ENCODE peak calls at places on chromosomes 11 and 22, in eight cellular contexts. One of them, this sample, is unnamed.

GRCh38 chr11:75919525-75919924 is 104.5 kb downstream of the UVRAG start:
- DNase-seq in cardiac muscle cell: no peak
- DNase-seq in foreskin fibroblast: no peak
- DNase-seq in stomach: no peak
- DNase-seq in neural progenitor cell: no peak
- DNase-seq in lower leg skin: no peak
- DNase-seq in dorsolateral prefrontal cortex: no peak
- DNase-seq in AG09309: no peak
- DNase-seq in this sample: no peak

GRCh38 chr11:122207505-122207904 is 91.5 kb upstream of the BLID start:
- DNase-seq in dorsolateral prefrontal cortex: no peak
- DNase-seq in neural progenitor cell: no peak
- DNase-seq in AG09309: no peak
- DNase-seq in lower leg skin: no peak
- DNase-seq in foreskin fibroblast: no peak
- DNase-seq in stomach: no peak
- DNase-seq in cardiac muscle cell: no peak
- DNase-seq in this sample: no peak

GRCh38 chr22:32723632-32724031 is 77.9 kb upstream of the TIMP3 start:
- DNase-seq in dorsolateral prefrontal cortex: peak; percentile 14
- DNase-seq in neural progenitor cell: no peak
- DNase-seq in stomach: peak; percentile 34
- DNase-seq in foreskin fibroblast: peak; percentile 86
- DNase-seq in AG09309: peak; percentile 80
- DNase-seq in lower leg skin: peak; percentile 94
- DNase-seq in cardiac muscle cell: no peak
- DNase-seq in this sample: peak; percentile 99

GRCh38 chr11:69575296-69576068 is 65.5 kb upstream of the CCND1 start:
- DNase-seq in foreskin fibroblast: no peak
- DNase-seq in cardiac muscle cell: no peak
- DNase-seq in AG09309: no peak
- DNase-seq in neural progenitor cell: no peak
- DNase-seq in lower leg skin: no peak
- DNase-seq in stomach: no peak
- DNase-seq in dorsolateral prefrontal cortex: no peak
- DNase-seq in this sample: no peak

GRCh38 chr22:22093743-22094142 is 111.2 kb upstream of the TOP3B start:
- DNase-seq in stomach: no peak
- DNase-seq in foreskin fibroblast: no peak
- DNase-seq in dorsolateral prefrontal cortex: no peak
- DNase-seq in AG09309: no peak
- DNase-seq in neural progenitor cell: no peak
- DNase-seq in lower leg skin: no peak
- DNase-seq in cardiac muscle cell: no peak
- DNase-seq in this sample: no peak

GRCh38 chr22:19962909-19963806 is 21.5 kb upstream of the TXNRD2 start:
- DNase-seq in cardiac muscle cell: no peak
- DNase-seq in dorsolateral prefrontal cortex: no peak
- DNase-seq in lower leg skin: peak; percentile 94
- DNase-seq in neural progenitor cell: no peak
- DNase-seq in foreskin fibroblast: peak; percentile 83
- DNase-seq in AG09309: no peak
- DNase-seq in stomach: peak; percentile 95
- DNase-seq in this sample: no peak

GRCh38 chr11:126992804-126993111 is 7.8 kb downstream of the KIRREL3 start:
- DNase-seq in AG09309: peak; percentile 85
- DNase-seq in dorsolateral prefrontal cortex: no peak
- DNase-seq in stomach: no peak
- DNase-seq in neural progenitor cell: no peak
- DNase-seq in lower leg skin: no peak
- DNase-seq in foreskin fibroblast: peak; percentile 80
- DNase-seq in cardiac muscle cell: no peak
- DNase-seq in this sample: no peak

GRCh38 chr22:39317084-39317755 is 2.2 kb downstream of the RPL3 start:
- DNase-seq in dorsolateral prefrontal cortex: no peak
- DNase-seq in foreskin fibroblast: no peak
- DNase-seq in stomach: no peak
- DNase-seq in neural progenitor cell: no peak
- DNase-seq in lower leg skin: no peak
- DNase-seq in AG09309: no peak
- DNase-seq in cardiac muscle cell: no peak
- DNase-seq in this sample: no peak

GRCh38 chr11:128630367-128631230 is 43.2 kb upstream of the ETS1 start:
- DNase-seq in dorsolateral prefrontal cortex: peak; percentile 73
- DNase-seq in lower leg skin: peak; percentile 98
- DNase-seq in cardiac muscle cell: peak; percentile 85
- DNase-seq in neural progenitor cell: peak; percentile 87
- DNase-seq in stomach: peak; percentile 91
- DNase-seq in foreskin fibroblast: peak; percentile 75
- DNase-seq in AG09309: peak; percentile 53
- DNase-seq in this sample: peak; percentile 33

GRCh38 chr11:108199446-108200321 is 22.8 kb downstream of the NPAT start:
- DNase-seq in lower leg skin: no peak
- DNase-seq in cardiac muscle cell: no peak
- DNase-seq in AG09309: peak; percentile 16
- DNase-seq in stomach: no peak
- DNase-seq in dorsolateral prefrontal cortex: no peak
- DNase-seq in neural progenitor cell: no peak
- DNase-seq in foreskin fibroblast: no peak
- DNase-seq in this sample: no peak

GRCh38 chr22:21641417-21641794 is 696 bp upstream of the SDF2L1 start:
- DNase-seq in dorsolateral prefrontal cortex: peak; percentile 23
- DNase-seq in foreskin fibroblast: peak; percentile 50
- DNase-seq in stomach: peak; percentile 53
- DNase-seq in lower leg skin: no peak
- DNase-seq in neural progenitor cell: peak; percentile 79
- DNase-seq in AG09309: no peak
- DNase-seq in cardiac muscle cell: peak; percentile 68
- DNase-seq in this sample: no peak

GRCh38 chr11:15627560-15627959 is 512.8 kb downstream of the INSC start:
- DNase-seq in cardiac muscle cell: no peak
- DNase-seq in dorsolateral prefrontal cortex: no peak
- DNase-seq in lower leg skin: no peak
- DNase-seq in neural progenitor cell: no peak
- DNase-seq in foreskin fibroblast: no peak
- DNase-seq in AG09309: no peak
- DNase-seq in stomach: no peak
- DNase-seq in this sample: no peak

GRCh38 chr11:8382436-8383053 is 118.9 kb upstream of the LMO1 start:
- DNase-seq in dorsolateral prefrontal cortex: no peak
- DNase-seq in stomach: no peak
- DNase-seq in foreskin fibroblast: peak; percentile 20
- DNase-seq in AG09309: no peak
- DNase-seq in lower leg skin: no peak
- DNase-seq in cardiac muscle cell: no peak
- DNase-seq in neural progenitor cell: no peak
- DNase-seq in this sample: peak; percentile 32

GRCh38 chr11:117919326-117920275 is 9.6 kb downstream of the TMPRSS13 start:
- DNase-seq in AG09309: no peak
- DNase-seq in stomach: no peak
- DNase-seq in neural progenitor cell: no peak
- DNase-seq in dorsolateral prefrontal cortex: no peak
- DNase-seq in cardiac muscle cell: no peak
- DNase-seq in foreskin fibroblast: no peak
- DNase-seq in lower leg skin: peak; percentile 42
- DNase-seq in this sample: no peak

GRCh38 chr11:70727899-70728620 is 329.7 kb downstream of the CTTN start:
- DNase-seq in stomach: no peak
- DNase-seq in foreskin fibroblast: no peak
- DNase-seq in neural progenitor cell: peak; percentile 40
- DNase-seq in dorsolateral prefrontal cortex: no peak
- DNase-seq in lower leg skin: no peak
- DNase-seq in AG09309: no peak
- DNase-seq in cardiac muscle cell: no peak
- DNase-seq in this sample: no peak

DNA sequence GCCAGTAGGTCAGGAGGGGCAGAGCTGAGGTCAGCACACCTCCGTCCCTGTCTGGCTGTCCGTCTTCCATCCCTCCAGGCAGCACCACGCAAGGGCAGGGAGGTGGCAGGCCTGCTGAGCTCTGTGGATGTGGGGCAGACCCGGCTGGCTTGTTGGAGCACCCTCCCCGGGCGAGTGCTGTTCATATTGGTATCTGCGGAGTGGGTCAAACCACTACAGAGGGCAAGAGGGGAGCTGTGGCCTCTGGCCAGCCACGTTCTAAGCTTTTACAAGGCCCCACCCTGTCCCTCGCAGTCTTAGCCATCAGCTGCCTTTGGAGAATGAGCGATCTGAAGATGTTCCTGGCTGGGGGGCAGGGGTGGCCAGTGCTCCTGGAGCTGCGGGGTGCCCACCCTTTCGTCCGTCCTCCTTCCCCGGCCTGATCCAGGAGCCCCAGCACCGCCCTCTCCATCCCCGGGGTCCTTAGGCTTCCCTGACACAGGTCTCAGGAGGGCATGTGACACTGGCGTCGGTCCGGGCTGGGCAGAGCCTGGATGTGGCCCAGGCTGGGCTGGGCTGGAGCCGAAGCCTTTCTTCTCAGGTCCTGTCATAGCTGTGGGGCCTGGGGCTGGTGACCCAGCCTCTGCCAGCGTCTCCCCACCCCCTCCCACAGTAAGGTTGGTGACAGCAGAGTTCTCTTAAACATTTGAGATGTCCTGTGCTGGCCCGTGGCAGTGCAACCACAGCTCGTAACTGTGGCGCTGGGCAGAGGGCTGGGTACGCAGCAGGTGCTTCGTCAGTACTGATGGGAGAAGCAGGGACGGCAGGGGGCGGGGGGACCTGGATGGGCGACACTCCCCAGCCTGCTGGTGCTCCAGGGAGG is 31.7 kb upstream of the GRAMD4 start:
- DNase-seq in stomach: no peak
- DNase-seq in lower leg skin: no peak
- DNase-seq in neural progenitor cell: peak; percentile 13
- DNase-seq in cardiac muscle cell: peak; percentile 47
- DNase-seq in dorsolateral prefrontal cortex: no peak
- DNase-seq in foreskin fibroblast: no peak
- DNase-seq in AG09309: no peak
- DNase-seq in this sample: no peak
- H3K4me3 ChIP-seq in stomach: no peak overlapping the region
- H3K4me3 ChIP-seq in lower leg skin: no peak overlapping the region
- H3K4me3 ChIP-seq in neural progenitor cell: no peak overlapping the region
- H3K4me3 ChIP-seq in cardiac muscle cell: no peak overlapping the region
- H3K4me3 ChIP-seq in dorsolateral prefrontal cortex: no peak overlapping the region
- H3K4me3 ChIP-seq in foreskin fibroblast: no peak overlapping the region
- H3K4me3 ChIP-seq in AG09309: no peak overlapping the region
- H3K4me3 ChIP-seq in this sample: no peak overlapping the region

GRCh38 chr11:93694109-93694508 is 32.6 kb downstream of the CEP295 start:
- DNase-seq in AG09309: no peak
- DNase-seq in cardiac muscle cell: no peak
- DNase-seq in stomach: no peak
- DNase-seq in neural progenitor cell: no peak
- DNase-seq in lower leg skin: no peak
- DNase-seq in dorsolateral prefrontal cortex: no peak
- DNase-seq in foreskin fibroblast: no peak
- DNase-seq in this sample: no peak
- TF ChIP-seq CTCF in AG09309: no peak
- TF ChIP-seq CTCF in cardiac muscle cell: no peak
- TF ChIP-seq CTCF in stomach: no peak
- TF ChIP-seq CTCF in neural progenitor cell: peak; percentile 14
- TF ChIP-seq CTCF in lower leg skin: no peak
- TF ChIP-seq CTCF in dorsolateral prefrontal cortex: no peak
- TF ChIP-seq CTCF in foreskin fibroblast: no peak
- TF ChIP-seq CTCF in this sample: no peak

GRCh38 chr11:315051-315481 is 1.2 kb downstream of the IFITM1 start:
- DNase-seq in dorsolateral prefrontal cortex: no peak
- DNase-seq in neural progenitor cell: no peak
- DNase-seq in cardiac muscle cell: no peak
- DNase-seq in foreskin fibroblast: no peak
- DNase-seq in stomach: no peak
- DNase-seq in AG09309: no peak
- DNase-seq in lower leg skin: no peak
- DNase-seq in this sample: no peak
- H3K4me3 ChIP-seq in dorsolateral prefrontal cortex: peak overlapping the region; percentile 56
- H3K4me3 ChIP-seq in neural progenitor cell: peak overlapping the region; percentile 31
- H3K4me3 ChIP-seq in cardiac muscle cell: peak overlapping the region; percentile 40
- H3K4me3 ChIP-seq in foreskin fibroblast: peak overlapping the region; percentile 72
- H3K4me3 ChIP-seq in stomach: peak overlapping the region; percentile 51
- H3K4me3 ChIP-seq in AG09309: peak overlapping the region; percentile 70
- H3K4me3 ChIP-seq in lower leg skin: peak overlapping the region; percentile 11
- H3K4me3 ChIP-seq in this sample: no peak overlapping the region

GRCh38 chr22:42648017-42648367 is 1.2 kb downstream of the CYB5R3 start:
- DNase-seq in lower leg skin: no peak
- DNase-seq in dorsolateral prefrontal cortex: no peak
- DNase-seq in neural progenitor cell: no peak
- DNase-seq in foreskin fibroblast: no peak
- DNase-seq in cardiac muscle cell: no peak
- DNase-seq in AG09309: no peak
- DNase-seq in stomach: no peak
- DNase-seq in this sample: no peak

GRCh38 chr22:42649261-42650056 is at the start of gene CYB5R3:
- DNase-seq in dorsolateral prefrontal cortex: peak; percentile 76
- DNase-seq in foreskin fibroblast: peak; percentile 80
- DNase-seq in AG09309: no peak
- DNase-seq in lower leg skin: peak; percentile 96
- DNase-seq in stomach: peak; percentile 86
- DNase-seq in neural progenitor cell: peak; percentile 93
- DNase-seq in cardiac muscle cell: peak; percentile 86
- DNase-seq in this sample: no peak

GRCh38 chr22:42651134-42651533 is 1.9 kb upstream of the CYB5R3 start:
- DNase-seq in cardiac muscle cell: no peak
- DNase-seq in foreskin fibroblast: peak; percentile 27
- DNase-seq in dorsolateral prefrontal cortex: no peak
- DNase-seq in lower leg skin: no peak
- DNase-seq in neural progenitor cell: no peak
- DNase-seq in AG09309: no peak
- DNase-seq in stomach: no peak
- DNase-seq in this sample: no peak

GRCh38 chr22:42646569-42647525 is 2.3 kb downstream of the CYB5R3 start:
- DNase-seq in lower leg skin: peak; percentile 92
- DNase-seq in neural progenitor cell: no peak
- DNase-seq in foreskin fibroblast: no peak
- DNase-seq in AG09309: no peak
- DNase-seq in dorsolateral prefrontal cortex: no peak
- DNase-seq in stomach: peak; percentile 91
- DNase-seq in cardiac muscle cell: peak; percentile 49
- DNase-seq in this sample: no peak

DNA sequence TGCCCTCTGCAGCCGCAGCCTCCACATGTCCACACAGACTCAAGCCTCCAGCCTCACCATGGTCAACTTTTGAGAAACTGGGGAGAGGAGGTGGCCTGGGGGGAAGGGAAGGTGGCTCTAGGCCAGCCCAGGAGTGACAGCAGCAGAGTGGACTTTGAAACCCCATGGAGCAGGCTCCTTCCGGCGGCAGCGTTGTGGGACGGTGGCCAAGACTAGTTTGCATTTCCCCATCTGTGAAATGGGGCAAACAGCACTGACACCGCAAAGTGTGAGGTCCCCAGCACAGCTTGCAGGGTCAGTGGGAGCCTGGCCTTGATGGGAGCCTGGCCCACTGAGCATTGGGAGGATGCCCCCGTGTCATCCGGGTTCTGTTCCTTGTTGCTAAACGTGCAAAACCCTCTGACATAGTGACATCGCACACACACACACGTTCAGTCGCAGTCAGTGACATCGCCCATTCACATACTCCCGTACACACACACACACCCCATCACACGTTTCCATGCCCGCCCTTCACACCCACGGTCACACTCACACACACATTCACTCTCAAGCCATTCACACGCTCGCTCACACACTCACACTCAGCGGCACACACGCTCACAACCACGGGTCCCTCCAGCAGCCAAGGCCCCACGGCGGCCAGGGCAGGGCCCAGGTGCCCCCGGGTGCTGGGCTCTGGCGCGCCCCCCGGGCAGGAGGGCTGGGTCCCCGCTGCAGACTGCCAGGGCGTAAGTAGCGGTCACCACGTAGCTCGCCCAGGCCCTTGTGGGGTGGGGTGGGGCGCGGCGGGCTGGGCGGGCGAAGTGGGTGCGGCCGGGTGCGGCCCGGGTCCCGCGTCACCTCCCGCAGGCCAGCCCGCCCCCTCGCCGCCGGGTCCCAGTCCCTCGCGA is 578 bp downstream of the CYB5R3 start:
- DNase-seq in foreskin fibroblast: no peak
- DNase-seq in stomach: peak; percentile 79
- DNase-seq in lower leg skin: peak; percentile 92
- DNase-seq in neural progenitor cell: no peak
- DNase-seq in dorsolateral prefrontal cortex: peak; percentile 43
- DNase-seq in AG09309: no peak
- DNase-seq in cardiac muscle cell: no peak
- DNase-seq in this sample: no peak
- TF ChIP-seq CTCF in foreskin fibroblast: no peak
- TF ChIP-seq CTCF in stomach: no peak
- TF ChIP-seq CTCF in lower leg skin: no peak
- TF ChIP-seq CTCF in neural progenitor cell: no peak
- TF ChIP-seq CTCF in dorsolateral prefrontal cortex: no peak
- TF ChIP-seq CTCF in AG09309: no peak
- TF ChIP-seq CTCF in cardiac muscle cell: no peak
- TF ChIP-seq CTCF in this sample: no peak

This sample was measured in retinal pigment epithelial cell.